ENCODE peak calls at places on chromosomes 1 and 21, in four cellular contexts. I, O, Z and X are unnamed samples.

GRCh38 chr1:170044187-170044586 is 30.3 kb downstream of the KIFAP3 start:
- DNase-seq in O (no peak), Z (no peak), I (no peak), X (no peak)

GRCh38 chr1:163115887-163116286 is 46.7 kb downstream of the RGS4 start:
- DNase-seq in O (no peak), Z (no peak), I (no peak), X (no peak)

GRCh38 chr1:225461533-225462428 is 33.9 kb upstream of the LBR start:
- DNase-seq in I (peak), O (no peak), Z (no peak), X (no peak)

GRCh38 chr1:192104852-192105251 is 53.4 kb upstream of the RGS18 start:
- DNase-seq in O (no peak), I (no peak), Z (no peak), X (no peak)

GRCh38 chr1:226364129-226364899 is 43.6 kb downstream of the PARP1 start:
- DNase-seq in I (no peak), O (no peak), Z (no peak), X (no peak)

GRCh38 chr1:201696217-201696761 is 132.7 kb upstream of the IPO9 start:
- DNase-seq in O (no peak), Z (no peak), I (peak), X (no peak)

GRCh38 chr21:46214478-46215340 is 13.9 kb downstream of the LSS start:
- DNase-seq in I (no peak), O (no peak), Z (no peak), X (no peak)

GRCh38 chr1:232211149-232211548 is 418.8 kb downstream of the SIPA1L2 start:
- DNase-seq in O (no peak), I (no peak), Z (no peak), X (peak)

GRCh38 chr1:4562321-4562720 is 92.1 kb upstream of the AJAP1 start:
- DNase-seq in Z (no peak), O (no peak), I (no peak), X (no peak)

GRCh38 chr1:222769181-222769580 is 32.2 kb downstream of the FAM177B start:
- DNase-seq in Z (no peak), I (no peak), O (no peak), X (no peak)

GRCh38 chr1:111198836-111199235 is 1.6 kb downstream of the DENND2D start:
- DNase-seq in I (no peak), O (no peak), Z (no peak), X (no peak)

GRCh38 chr1:116020668-116021272 is 44.5 kb downstream of the SLC22A15 start:
- DNase-seq in O (peak), Z (no peak), I (peak), X (peak)

GRCh38 chr1:213376862-213377372 is 325.9 kb downstream of the RPS6KC1 start:
- DNase-seq in I (no peak), Z (no peak), O (no peak), X (peak)

GRCh38 chr1:3070654-3071506 is 1.9 kb downstream of the PRDM16 start:
- DNase-seq in O (no peak), Z (no peak), I (no peak), X (no peak)

GRCh38 chr1:65172936-65173335 is 24.9 kb downstream of the AK4 start:
- DNase-seq in O (no peak), I (no peak), Z (no peak), X (no peak)

GRCh38 chr1:170388489-170388888 is 143.5 kb upstream of the GORAB start:
- DNase-seq in O (no peak), I (no peak), Z (no peak), X (no peak)

GRCh38 chr1:94925561-94926364 is 1.1 kb downstream of the CNN3 start:
- DNase-seq in Z (no peak), I (peak), O (no peak), X (peak)

GRCh38 chr1:146012703-146013565 is 8.6 kb downstream of the HJV start:
- DNase-seq in Z (peak), O (no peak), I (peak), X (peak)

GRCh38 chr1:27343639-27344025 is 1.8 kb downstream of the SYTL1 start:
- DNase-seq in Z (no peak), O (no peak), I (no peak), X (no peak)

GRCh38 chr1:30642391-30643120 is 80.8 kb downstream of the MATN1 start:
- DNase-seq in Z (no peak), I (no peak), O (no peak), X (no peak)

GRCh38 chr1:108785880-108786279 is 39.4 kb downstream of the STXBP3 start:
- DNase-seq in I (no peak), O (no peak), Z (no peak), X (no peak)

GRCh38 chr1:239361403-239361802 is 25.0 kb upstream of the CHRM3 start:
- DNase-seq in I (no peak), Z (no peak), O (no peak), X (no peak)

GRCh38 chr1:153404768-153405167 is 11.6 kb upstream of the S100A7A start:
- DNase-seq in O (peak), Z (no peak), I (no peak), X (peak)

GRCh38 chr1:41357451-41358151 is 3.6 kb upstream of the FOXO6 start:
- DNase-seq in Z (no peak), O (no peak), I (no peak), X (peak)

GRCh38 chr1:115454835-115455511 is 116.9 kb upstream of the NGF start:
- DNase-seq in I (peak), O (no peak), Z (no peak), X (no peak)

GRCh38 chr21:44057960-44058651 is 46.0 kb downstream of the TRAPPC10 start:
- DNase-seq in Z (no peak), I (no peak), O (peak), X (no peak)

GRCh38 chr21:30936207-30936606 is 54.8 kb upstream of the KRTAP11-1 start:
- DNase-seq in Z (no peak), I (no peak), O (no peak), X (no peak)

GRCh38 chr1:218521414-218522169 is 176.5 kb downstream of the TGFB2 start:
- DNase-seq in O (no peak), I (peak), Z (no peak), X (peak)

GRCh38 chr1:9376886-9377333 is 84.2 kb downstream of the SPSB1 start:
- DNase-seq in I (no peak), O (no peak), Z (no peak), X (no peak)

GRCh38 chr1:111275079-111275478 is 15.6 kb upstream of the CHIA start:
- DNase-seq in Z (no peak), O (peak), I (no peak), X (no peak)

GRCh38 chr1:93613895-93614294 is 67.7 kb downstream of the BCAR3 start:
- DNase-seq in Z (no peak), I (peak), O (no peak), X (no peak)

GRCh38 chr1:46352363-46352762 is 11.8 kb downstream of the NSUN4 start:
- DNase-seq in O (no peak), I (no peak), Z (no peak), X (no peak)

GRCh38 chr1:27562483-27563406 is 41.2 kb downstream of the AHDC1 start:
- DNase-seq in Z (no peak), I (no peak), O (no peak), X (no peak)

GRCh38 chr1:23810818-23811420 is 10.4 kb upstream of the GALE start:
- DNase-seq in Z (peak), I (peak), O (no peak), X (peak)

GRCh38 chr1:99266731-99267130 is 2.4 kb downstream of the PLPPR4 start:
- DNase-seq in O (no peak), Z (no peak), I (no peak), X (no peak)

GRCh38 chr21:39525129-39525528 is 73.4 kb downstream of the SH3BGR start:
- DNase-seq in I (peak), O (no peak), Z (no peak), X (no peak)

GRCh38 chr1:112444269-112444668 is 48.3 kb downstream of the CTTNBP2NL start:
- DNase-seq in I (no peak), O (no peak), Z (no peak), X (no peak)

GRCh38 chr1:188715566-188715965 is 1762.1 kb downstream of the BRINP3 start:
- DNase-seq in O (no peak), I (peak), Z (no peak), X (peak)